ENCODE peak calls at places on chromosomes 7 and 10, in eight cellular contexts. R is SJSA1, J is heart right ventricle, H is HCT116, C is lower lobe of right lung, T is hepatocyte, F is sigmoid colon, P is left lung. Q is an unnamed sample.

GRCh38 chr10:61898435-61898778 is 3.1 kb upstream of the ARID5B start:
- DNase-seq in R (peak; percentile 6), J (no peak), F (no peak), T (no peak), P (no peak), C (no peak), H (no peak), Q (peak; percentile 83)

GRCh38 chr10:11035318-11035920 is 17.7 kb downstream of the CELF2 start:
- DNase-seq in T (peak; percentile 46), P (no peak), C (no peak), R (no peak), J (peak; percentile 60), H (no peak), F (peak; percentile 81), Q (no peak)

GRCh38 chr10:96587255-96588059 is 645 bp upstream of the TM9SF3 start:
- DNase-seq in F (peak; percentile 91), J (peak; percentile 65), R (peak; percentile 86), P (no peak), H (peak; percentile 48), C (no peak), T (no peak), Q (peak; percentile 76)

GRCh38 chr10:97915761-97916160 is 66.1 kb downstream of the GOLGA7B start:
- DNase-seq in H (no peak), T (no peak), C (peak; percentile 28), J (no peak), R (no peak), F (no peak), P (no peak), Q (no peak)

GRCh38 chr10:72685264-72685921 is 6.5 kb upstream of the MCU start:
- DNase-seq in C (no peak), R (no peak), T (no peak), F (no peak), P (no peak), J (no peak), H (no peak), Q (no peak)

GRCh38 chr7:27640914-27641570 is 21.6 kb downstream of the HIBADH start:
- DNase-seq in F (no peak), R (peak; percentile 87), H (no peak), T (no peak), C (no peak), J (peak; percentile 59), P (no peak), Q (no peak)

GRCh38 chr10:59098387-59098786 is 78.1 kb upstream of the PHYHIPL start:
- DNase-seq in C (no peak), J (no peak), H (no peak), P (no peak), T (peak; percentile 34), F (peak; percentile 65), R (peak; percentile 79), Q (no peak)

GRCh38 chr10:4391683-4392082 is 434.3 kb upstream of the AKR1E2 start:
- DNase-seq in T (no peak), R (peak; percentile 4), J (no peak), P (no peak), F (no peak), H (peak; percentile 22), C (no peak), Q (no peak)

GRCh38 chr10:78277267-78277666 is 243.6 kb downstream of the RPS24 start:
- DNase-seq in R (no peak), F (no peak), P (no peak), H (no peak), J (no peak), C (no peak), T (no peak), Q (no peak)

GRCh38 chr10:82221750-82222149 is 346.8 kb downstream of the NRG3 start:
- DNase-seq in H (no peak), P (no peak), T (no peak), F (no peak), J (no peak), R (no peak), C (no peak), Q (no peak)

GRCh38 chr7:105521027-105521730 is 892 bp downstream of the PUS7 start:
- DNase-seq in T (peak; percentile 77), H (no peak), R (peak; percentile 80), P (peak; percentile 89), J (peak; percentile 72), F (peak; percentile 78), C (peak; percentile 82), Q (peak; percentile 80)

GRCh38 chr7:102236592-102237287 is 49.9 kb upstream of the SH2B2 start:
- DNase-seq in R (peak; percentile 65), J (peak; percentile 47), P (peak; percentile 82), C (no peak), T (peak; percentile 84), F (peak; percentile 75), H (peak; percentile 28), Q (peak; percentile 87)

GRCh38 chr10:63120554-63120953 is 12.6 kb upstream of the NRBF2 start:
- DNase-seq in T (no peak), R (no peak), C (no peak), H (no peak), F (no peak), P (no peak), J (peak; percentile 15), Q (no peak)

GRCh38 chr7:20744913-20745587 is 41.6 kb downstream of the SP8 start:
- DNase-seq in R (no peak), J (no peak), H (peak; percentile 33), P (no peak), C (no peak), T (peak; percentile 30), F (no peak), Q (no peak)

GRCh38 chr7:123747620-123748141 is 1.1 kb downstream of the WASL start:
- DNase-seq in H (peak; percentile 39), J (peak; percentile 66), R (peak; percentile 51), P (peak; percentile 58), C (peak; percentile 57), F (peak; percentile 71), T (peak; percentile 77), Q (peak; percentile 50)

GRCh38 chr7:123747089-123747488 is 1.7 kb downstream of the WASL start:
- DNase-seq in H (no peak), R (no peak), F (no peak), C (no peak), T (no peak), J (no peak), P (no peak), Q (peak; percentile 56)

GRCh38 chr7:123744416-123744815 is 4.4 kb downstream of the WASL start:
- DNase-seq in J (no peak), F (no peak), P (no peak), T (no peak), H (no peak), R (no peak), C (no peak), Q (no peak)

GRCh38 chr7:123746055-123746454 is 2.7 kb downstream of the WASL start:
- DNase-seq in C (no peak), H (no peak), J (no peak), R (no peak), T (no peak), P (no peak), F (no peak), Q (no peak)

GRCh38 chr7:123745437-123745836 is 3.4 kb downstream of the WASL start:
- DNase-seq in T (no peak), C (no peak), R (no peak), J (no peak), H (no peak), P (no peak), F (no peak), Q (no peak)
- H3K4me1 ChIP-seq in T (peaks cover 35% of the 10 kb centered on the region), C (peaks cover 66% of the 10 kb centered on the region), R (peaks cover 20% of the 10 kb centered on the region), J (peaks cover 82% of the 10 kb centered on the region), H (peaks cover 24% of the 10 kb centered on the region), P (peaks cover 24% of the 10 kb centered on the region), F (peaks cover 71% of the 10 kb centered on the region), Q (peaks cover 36% of the 10 kb centered on the region)

GRCh38 chr7:116212859-116213258 is 2.5 kb downstream of the TES start:
- DNase-seq in H (no peak), F (no peak), P (no peak), R (no peak), J (no peak), T (no peak), C (no peak), Q (no peak)
- H3K4me1 ChIP-seq in H (peaks cover 73% of the 10 kb centered on the region), F (peaks cover 45% of the 10 kb centered on the region), P (peaks cover 31% of the 10 kb centered on the region), R (peaks cover 58% of the 10 kb centered on the region), J (peaks cover 50% of the 10 kb centered on the region), T (peaks cover 22% of the 10 kb centered on the region), C (peaks cover 49% of the 10 kb centered on the region), Q (peaks cover 10% of the 10 kb centered on the region)

DNA sequence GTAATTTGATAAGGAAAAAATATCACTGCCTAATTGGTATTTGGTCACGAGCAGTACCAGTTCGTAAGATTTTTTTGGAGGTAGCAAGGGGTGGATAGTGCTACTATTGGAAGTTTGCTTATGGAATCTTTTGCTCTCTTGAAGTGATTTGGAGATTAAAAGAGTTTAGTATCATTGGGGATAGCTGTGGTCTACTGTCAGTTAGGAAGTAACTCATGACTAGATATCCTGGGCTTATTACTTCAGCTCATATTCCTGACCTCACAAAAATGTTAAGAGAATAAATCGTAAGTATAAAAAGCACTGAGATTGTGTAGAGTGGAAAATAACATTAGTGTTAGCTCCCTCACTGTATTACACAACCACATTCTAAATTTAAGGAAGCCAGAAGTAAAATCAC is 22.5 kb downstream of the SGPL1 start:
- DNase-seq in R (no peak), H (no peak), T (no peak), F (no peak), P (no peak), J (no peak), C (no peak), Q (no peak)
- H3K4me1 ChIP-seq in R (peaks cover 25% of the 10 kb centered on the region), H (no peaks in the 10 kb centered on the region), T (peaks cover 18% of the 10 kb centered on the region), F (peaks cover 18% of the 10 kb centered on the region), P (no peaks in the 10 kb centered on the region), J (peaks cover 9% of the 10 kb centered on the region), C (peaks cover 26% of the 10 kb centered on the region), Q (no peaks in the 10 kb centered on the region)

DNA sequence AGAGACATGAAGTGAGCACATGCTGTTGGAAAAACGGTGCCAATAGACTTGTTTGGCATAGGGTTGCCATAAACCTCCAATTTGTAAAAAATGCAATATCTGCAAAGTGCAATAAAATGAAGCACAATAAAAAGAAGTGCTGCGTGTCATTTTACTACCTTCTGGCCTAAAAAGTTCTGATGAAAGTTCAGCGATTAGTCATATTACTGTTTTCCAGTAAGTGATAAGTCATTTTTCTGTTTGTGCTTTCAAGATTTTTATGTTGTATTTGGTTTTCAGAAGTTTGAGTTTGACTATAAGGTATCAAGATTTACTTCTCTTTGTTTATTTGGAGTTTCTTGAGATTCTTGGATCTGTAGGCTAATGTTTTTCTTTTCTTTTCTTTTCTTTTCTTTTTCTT is 16.8 kb downstream of the AOAH start:
- DNase-seq in R (no peak), H (no peak), T (no peak), F (no peak), J (no peak), P (no peak), C (no peak), Q (no peak)
- H3K4me1 ChIP-seq in R (peaks cover 15% of the 10 kb centered on the region), H (no peaks in the 10 kb centered on the region), T (peaks cover 24% of the 10 kb centered on the region), F (no peaks in the 10 kb centered on the region), J (no peaks in the 10 kb centered on the region), P (no peaks in the 10 kb centered on the region), C (no peaks in the 10 kb centered on the region), Q (no peaks in the 10 kb centered on the region)